ENCODE peak calls at places on chromosomes 7 and 10, in seven cellular contexts. V is tibial artery, R is Panc1, G is A549, I is IMR-90, P is GM23338, U is fibroblast of lung. W is an unnamed sample.

GRCh38 chr10:115566867-115567266 is 473.7 kb downstream of the ATRNL1 start:
- DNase-seq in V (no peak), R (no peak), G (no peak), I (no peak), P (no peak), U (no peak), W (no peak)

GRCh38 chr7:7895754-7896153 is 72.8 kb upstream of the GLCCI1 start:
- DNase-seq in V (no peak), R (no peak), G (no peak), I (no peak), P (peak; percentile 43), U (no peak), W (no peak)

GRCh38 chr10:15898046-15898445 is 37.7 kb upstream of the MINDY3 start:
- DNase-seq in V (no peak), R (no peak), G (no peak), I (peak; percentile 8), P (peak; percentile 53), U (peak; percentile 5), W (no peak)

GRCh38 chr10:132980426-132981172 is 38.2 kb upstream of the CFAP46 start:
- DNase-seq in V (no peak), R (no peak), G (no peak), I (no peak), P (no peak), U (no peak), W (peak; percentile 73)

GRCh38 chr7:47534322-47535032 is 47.4 kb downstream of the TNS3 start:
- DNase-seq in V (no peak), R (peak; percentile 80), G (no peak), I (no peak), P (peak; percentile 54), U (peak; percentile 63), W (no peak)

GRCh38 chr7:25968205-25968993 is 183.6 kb upstream of the NFE2L3 start:
- DNase-seq in V (no peak), R (no peak), G (no peak), I (no peak), P (no peak), U (no peak), W (no peak)

GRCh38 chr7:50679218-50680007 is 103.3 kb downstream of the GRB10 start:
- DNase-seq in V (no peak), R (peak; percentile 12), G (peak; percentile 41), I (peak; percentile 43), P (peak; percentile 53), U (peak; percentile 27), W (no peak)

GRCh38 chr7:141355057-141355456 is 196.2 kb upstream of the AGK start:
- DNase-seq in V (no peak), R (no peak), G (no peak), I (no peak), P (no peak), U (peak; percentile 67), W (no peak)

GRCh38 chr7:28272461-28272877 is 91.9 kb upstream of the JAZF1 start:
- DNase-seq in V (peak; percentile 45), R (no peak), G (peak; percentile 43), I (peak; percentile 68), P (peak; percentile 87), U (peak; percentile 47), W (no peak)

GRCh38 chr10:95525033-95525418 is 36.1 kb downstream of the SORBS1 start:
- DNase-seq in V (no peak), R (no peak), G (no peak), I (no peak), P (no peak), U (no peak), W (no peak)

GRCh38 chr7:23207029-23207428 is 25.2 kb downstream of the NUP42 start:
- DNase-seq in V (no peak), R (no peak), G (no peak), I (no peak), P (no peak), U (no peak), W (no peak)

GRCh38 chr7:25167262-25167843 is 42.3 kb upstream of the CYCS start:
- DNase-seq in V (no peak), R (no peak), G (no peak), I (no peak), P (no peak), U (no peak), W (no peak)

GRCh38 chr7:1004018-1004880 is 21.3 kb downstream of the CYP2W1 start:
- DNase-seq in V (no peak), R (no peak), G (no peak), I (peak; percentile 27), P (no peak), U (no peak), W (no peak)

GRCh38 chr10:33653584-33654367 is 319.3 kb upstream of the NRP1 start:
- DNase-seq in V (no peak), R (no peak), G (no peak), I (peak; percentile 71), P (no peak), U (peak; percentile 94), W (no peak)

GRCh38 chr10:60801538-60801937 is 23.3 kb downstream of the CDK1 start:
- DNase-seq in V (no peak), R (no peak), G (no peak), I (peak; percentile 54), P (no peak), U (no peak), W (no peak)

GRCh38 chr7:26924149-26924767 is 59.9 kb upstream of the SKAP2 start:
- DNase-seq in V (no peak), R (no peak), G (no peak), I (no peak), P (no peak), U (no peak), W (no peak)

GRCh38 chr10:48445932-48446331 is 139.5 kb downstream of the MAPK8 start:
- DNase-seq in V (no peak), R (no peak), G (no peak), I (no peak), P (no peak), U (no peak), W (no peak)

GRCh38 chr7:15557686-15558085 is 4.1 kb downstream of the AGMO start:
- DNase-seq in V (no peak), R (no peak), G (no peak), I (no peak), P (no peak), U (no peak), W (no peak)

GRCh38 chr10:33638891-33639290 is 304.4 kb upstream of the NRP1 start:
- DNase-seq in V (no peak), R (no peak), G (no peak), I (no peak), P (no peak), U (peak; percentile 10), W (no peak)

GRCh38 chr10:128045833-128046120 is 80.4 kb downstream of the MKI67 start:
- DNase-seq in V (no peak), R (no peak), G (no peak), I (no peak), P (no peak), U (no peak), W (peak; percentile 29)

GRCh38 chr10:96586419-96587254 is at the start of gene TM9SF3:
- DNase-seq in V (peak; percentile 94), R (no peak), G (peak; percentile 76), I (peak; percentile 83), P (peak; percentile 93), U (peak; percentile 88), W (peak; percentile 99)

DNA sequence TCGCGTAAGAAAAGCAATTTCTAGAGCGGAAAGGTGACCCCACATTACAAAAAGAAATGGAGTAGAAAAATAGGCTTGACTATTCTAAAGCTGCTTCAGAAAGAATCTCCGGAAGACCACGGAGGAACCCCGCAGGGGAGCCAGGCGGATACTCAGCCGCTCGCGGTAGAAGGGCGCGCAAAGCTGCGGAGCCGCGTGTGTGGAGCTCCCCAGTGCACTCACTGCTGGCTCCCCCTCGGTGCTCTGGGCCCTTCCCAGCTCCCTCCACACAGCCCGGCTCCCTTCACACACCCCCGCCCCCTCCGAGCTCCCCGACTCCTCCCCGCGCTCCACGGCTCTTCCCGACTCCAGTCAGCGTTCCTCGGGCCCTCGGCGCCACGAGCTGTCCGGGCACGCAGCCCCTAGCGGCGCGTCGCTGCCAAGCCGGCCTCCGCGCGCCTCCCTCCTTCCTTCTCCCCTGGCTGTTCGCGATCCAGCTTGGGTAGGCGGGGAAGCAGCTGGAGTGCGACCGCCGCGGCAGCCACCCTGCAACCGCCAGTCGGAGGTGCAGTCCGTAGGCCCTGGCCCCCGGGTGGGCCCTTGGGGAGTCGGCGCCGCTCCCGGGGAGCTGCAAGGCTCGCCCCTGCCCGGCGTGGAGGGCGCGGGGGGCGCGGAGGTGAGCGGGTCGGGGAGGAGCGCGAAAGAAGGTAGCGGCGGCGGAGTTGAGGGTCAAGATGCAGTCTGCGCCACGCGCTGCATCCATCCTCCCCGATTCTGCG is at the start of gene STEAP2:
- DNase-seq in V (peak; percentile 89), R (peak; percentile 24), G (peak; percentile 82), I (peak; percentile 85), P (peak; percentile 97), U (peak; percentile 95), W (peak; percentile 92)
- H3K27ac ChIP-seq in V (peak within 1 kb of the TSS; percentile 83), R (peak within 1 kb of the TSS; percentile 66), G (peak within 1 kb of the TSS; percentile 97), I (peak within 1 kb of the TSS; percentile 48), P (peak within 1 kb of the TSS; percentile 88), U (peak within 1 kb of the TSS; percentile 67), W (peak within 1 kb of the TSS; percentile 78)

DNA sequence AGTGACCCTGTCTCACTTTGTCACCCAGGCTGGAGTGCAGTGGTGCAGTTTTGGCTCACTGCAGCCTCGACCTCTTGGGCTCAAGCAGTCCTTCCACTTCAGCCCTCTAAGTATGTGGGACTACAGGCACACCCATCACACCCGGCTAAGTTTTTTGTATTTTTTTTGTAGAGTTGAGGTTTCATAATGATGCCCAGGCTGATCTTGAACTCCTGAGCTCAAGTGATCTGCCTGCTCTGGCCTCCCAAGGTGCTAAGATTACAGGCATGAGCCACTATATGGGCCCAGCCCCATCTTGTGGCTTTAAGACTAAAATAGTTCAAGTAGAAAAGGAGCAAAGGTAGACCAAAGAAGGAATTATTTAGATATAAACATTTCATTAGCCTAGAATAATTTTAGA is 65.5 kb downstream of the MLLT10 start:
- DNase-seq in V (no peak), R (no peak), G (no peak), I (no peak), P (no peak), U (peak; percentile 7), W (peak; percentile 34)
- TF ChIP-seq CTCF in V (no peak), R (no peak), G (no peak), I (no peak), P (peak; percentile 26), U (no peak), W (no peak)

GRCh38 chr10:14565199-14565598 is 209.5 kb downstream of the FAM107B start:
- DNase-seq in V (peak; percentile 47), R (no peak), G (no peak), I (no peak), P (no peak), U (no peak), W (no peak)

GRCh38 chr10:14564268-14564744 is 210.4 kb downstream of the FAM107B start:
- DNase-seq in V (no peak), R (no peak), G (no peak), I (no peak), P (no peak), U (no peak), W (no peak)

GRCh38 chr10:14562197-14562596 is 212.5 kb downstream of the FAM107B start:
- DNase-seq in V (no peak), R (no peak), G (no peak), I (no peak), P (no peak), U (no peak), W (no peak)

GRCh38 chr10:14562615-14563214 is 212.0 kb downstream of the FAM107B start:
- DNase-seq in V (no peak), R (no peak), G (no peak), I (no peak), P (no peak), U (no peak), W (no peak)

GRCh38 chr10:14563359-14563758 is 211.3 kb downstream of the FAM107B start:
- DNase-seq in V (no peak), R (no peak), G (no peak), I (no peak), P (no peak), U (no peak), W (no peak)
- H3K4me3 ChIP-seq in V (no peak overlapping the region), R (no peak overlapping the region), G (no peak overlapping the region), I (no peak overlapping the region), P (no peak overlapping the region), U (no peak overlapping the region), W (no peak overlapping the region)

GRCh38 chr10:14555806-14556205 is 218.9 kb downstream of the FAM107B start:
- DNase-seq in V (no peak), R (no peak), G (no peak), I (no peak), P (peak; percentile 60), U (no peak), W (no peak)
- H3K27ac ChIP-seq in V (no peak overlapping the region), R (no peak overlapping the region), G (peak overlapping the region; percentile 40), I (peak overlapping the region; percentile 3), P (peak overlapping the region; percentile 51), U (peak overlapping the region; percentile 22), W (peak overlapping the region; percentile 60)

W was measured in left lung.